ENCODE peak calls at places on chromosomes 3 and 15, in six cellular contexts. K, L, C, Q, P and A are unnamed samples.
A peak's percentile ranks its signal among the peaks of the same experiment; 100 is the strongest.

GRCh38 chr3:42683875-42684593 is 1.3 kb upstream of the KLHL40 start:
- DNase-seq in L (no peak), P (no peak), C (peak; percentile 35), Q (peak; percentile 76), K (no peak), A (no peak)

GRCh38 chr3:136353461-136353860 is 103.3 kb downstream of the PCCB start:
- DNase-seq in Q (no peak), K (peak; percentile 6), P (no peak), L (no peak), C (no peak), A (no peak)

GRCh38 chr3:146065573-146066006 is 95.4 kb downstream of the PLOD2 start:
- DNase-seq in C (no peak), Q (no peak), L (no peak), K (no peak), P (peak; percentile 4), A (no peak)

GRCh38 chr3:156509209-156510174 is 45.4 kb downstream of the SSR3 start:
- DNase-seq in Q (no peak), C (no peak), P (peak; percentile 18), L (no peak), K (no peak), A (no peak)

GRCh38 chr3:149180057-149180573 is 41.5 kb downstream of the CP start:
- DNase-seq in K (no peak), P (no peak), L (no peak), Q (peak; percentile 79), C (peak; percentile 43), A (no peak)

GRCh38 chr3:130463221-130463620 is 53.8 kb upstream of the COL6A6 start:
- DNase-seq in K (no peak), P (no peak), Q (no peak), L (no peak), C (no peak), A (no peak)

GRCh38 chr15:31489281-31489680 is 162.6 kb downstream of the KLF13 start:
- DNase-seq in P (no peak), Q (no peak), L (no peak), K (no peak), C (no peak), A (no peak)

GRCh38 chr15:78943692-78944091 is 1.2 kb downstream of the CTSH start:
- DNase-seq in K (no peak), Q (no peak), C (no peak), L (no peak), P (no peak), A (no peak)

GRCh38 chr3:66666362-66666761 is 165.5 kb upstream of the LRIG1 start:
- DNase-seq in C (no peak), Q (no peak), L (no peak), P (no peak), K (no peak), A (no peak)